ENCODE peak calls at places on chromosomes 16 and 17, in seven cellular contexts. G is IMR-90, T is H9, E is trophoblast cell, Z is mesendoderm, U is neuronal stem cell, S is mesenchymal stem cell. L is an unnamed sample.

GRCh38 chr16:5905935-5906334 is 808.3 kb upstream of the EEF2KMT start:
- DNase-seq in S (no peak), T (no peak), U (no peak), G (no peak), Z (peak), E (no peak), L (no peak)

GRCh38 chr16:54342966-54343365 is 56.4 kb upstream of the IRX3 start:
- DNase-seq in S (no peak), Z (no peak), U (no peak), T (no peak), E (peak), G (no peak), L (no peak)

GRCh38 chr16:2979669-2980226 is 498 bp downstream of the PKMYT1 start:
- DNase-seq in S (no peak), T (no peak), G (peak), U (no peak), E (no peak), Z (no peak), L (no peak)

GRCh38 chr17:48002208-48002919 is 31.5 kb downstream of the CDK5RAP3 start:
- DNase-seq in U (no peak), G (peak), Z (peak), S (peak), T (no peak), E (no peak), L (no peak)

GRCh38 chr17:80284631-80285030 is 24.0 kb downstream of the RNF213 start:
- DNase-seq in S (no peak), U (no peak), Z (peak), E (no peak), G (no peak), T (peak), L (no peak)

GRCh38 chr17:74779948-74780400 is 3.8 kb upstream of the NAT9 start:
- DNase-seq in G (no peak), T (no peak), U (no peak), E (no peak), Z (no peak), S (no peak), L (no peak)

GRCh38 chr17:38550661-38551060 is 55.1 kb downstream of the SRCIN1 start:
- DNase-seq in S (no peak), G (peak), E (peak), Z (no peak), U (no peak), T (no peak), L (no peak)

GRCh38 chr16:64250866-64251265 is 871.0 kb downstream of the CDH11 start:
- DNase-seq in E (no peak), G (peak), U (no peak), T (no peak), S (peak), Z (no peak), L (no peak)

GRCh38 chr17:20966869-20967268 is 75.9 kb downstream of the USP22 start:
- DNase-seq in U (no peak), E (no peak), Z (no peak), G (no peak), T (no peak), S (no peak), L (no peak)

GRCh38 chr17:385195-385835 is 32.7 kb upstream of the RPH3AL start:
- DNase-seq in G (no peak), E (no peak), U (peak), S (peak), T (peak), Z (peak), L (no peak)

GRCh38 chr17:7379134-7379533 is 1.8 kb upstream of the TNK1 start:
- DNase-seq in T (no peak), Z (no peak), E (no peak), G (no peak), S (no peak), U (no peak), L (no peak)

DNA sequence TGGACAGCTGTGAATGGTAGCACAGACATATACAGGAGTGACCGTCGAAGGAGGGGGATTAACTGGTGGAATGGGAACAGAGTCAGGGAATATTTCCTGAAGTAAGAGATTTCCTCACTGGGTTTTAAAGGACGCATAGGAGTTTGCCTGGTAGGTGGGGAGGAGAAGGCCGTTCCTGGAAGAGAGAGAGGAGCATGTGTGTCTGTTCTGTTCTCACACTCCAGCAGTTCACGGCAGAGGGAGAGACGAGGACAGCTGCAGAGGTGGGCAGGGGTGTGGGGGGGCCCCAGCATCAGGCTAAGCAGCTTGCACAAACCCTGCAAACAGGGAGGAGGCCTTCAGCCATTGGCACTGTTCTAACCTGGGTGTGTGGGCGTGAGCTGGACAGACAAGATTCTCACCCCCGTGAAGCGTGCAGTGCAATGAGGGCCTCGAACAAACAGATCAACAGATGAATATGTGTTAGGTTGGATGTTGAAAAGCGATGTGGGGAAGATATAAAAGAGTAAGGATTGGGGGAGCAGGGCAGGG is 85.3 kb upstream of the GSE1 start:
- DNase-seq in E (no peak), S (no peak), G (no peak), Z (no peak), T (no peak), U (no peak), L (no peak)
- H4K8ac ChIP-seq in E (no peak), S (no peak), G (no peak), Z (no peak), T (no peak), U (no peak), L (no peak)

GRCh38 chr16:15466131-15466530 is 31.7 kb downstream of the BMERB1 start:
- DNase-seq in S (no peak), G (no peak), Z (no peak), T (no peak), U (no peak), E (no peak), L (no peak)
- H4K8ac ChIP-seq in S (no peak), G (no peak), Z (no peak), T (no peak), U (no peak), E (no peak), L (no peak)

DNA sequence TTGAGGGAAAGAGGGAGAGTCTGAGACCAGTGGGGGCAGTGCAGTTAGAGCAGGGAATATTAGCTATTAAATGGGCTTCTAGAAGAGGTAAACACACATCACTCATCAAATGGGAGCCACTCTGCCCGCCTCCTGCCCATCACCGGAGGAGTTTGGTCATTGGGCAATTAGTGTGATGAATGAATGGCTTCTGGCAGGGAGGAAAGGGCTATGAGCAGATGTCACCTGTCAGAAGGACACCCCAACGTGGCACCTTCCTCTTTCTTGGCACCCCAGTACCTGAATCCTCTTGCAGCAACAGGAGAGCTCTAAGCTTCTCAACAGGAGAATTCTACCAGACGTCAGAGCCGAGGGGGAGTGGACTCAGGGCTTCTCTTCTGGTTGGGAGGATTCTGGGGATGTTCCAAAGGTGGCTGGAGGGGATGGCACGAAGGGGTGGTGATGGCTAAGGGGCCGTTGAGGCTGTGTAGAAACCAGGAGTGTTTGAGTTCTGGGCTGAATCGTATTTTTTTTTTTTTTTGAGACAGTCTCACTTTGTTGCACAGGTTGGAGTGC is 11.0 kb downstream of the C1QTNF1 start:
- DNase-seq in E (no peak), S (no peak), T (no peak), G (no peak), Z (no peak), U (no peak), L (no peak)
- H4K8ac ChIP-seq in E (no peak), S (no peak), T (no peak), G (no peak), Z (no peak), U (no peak), L (no peak)

GRCh38 chr17:76675648-76676047 is 32.1 kb upstream of the ST6GALNAC1 start:
- DNase-seq in U (no peak), G (no peak), T (no peak), Z (no peak), E (no peak), S (no peak), L (no peak)
- H4K8ac ChIP-seq in U (no peak), G (no peak), T (no peak), Z (no peak), E (no peak), S (no peak), L (no peak)

GRCh38 chr17:34163681-34164080 is 91.4 kb upstream of the CCL2 start:
- DNase-seq in S (no peak), G (peak), U (peak), Z (peak), E (no peak), T (peak), L (peak)
- H4K8ac ChIP-seq in S (no peak), G (no peak), U (no peak), Z (no peak), E (no peak), T (no peak), L (no peak)

DNA sequence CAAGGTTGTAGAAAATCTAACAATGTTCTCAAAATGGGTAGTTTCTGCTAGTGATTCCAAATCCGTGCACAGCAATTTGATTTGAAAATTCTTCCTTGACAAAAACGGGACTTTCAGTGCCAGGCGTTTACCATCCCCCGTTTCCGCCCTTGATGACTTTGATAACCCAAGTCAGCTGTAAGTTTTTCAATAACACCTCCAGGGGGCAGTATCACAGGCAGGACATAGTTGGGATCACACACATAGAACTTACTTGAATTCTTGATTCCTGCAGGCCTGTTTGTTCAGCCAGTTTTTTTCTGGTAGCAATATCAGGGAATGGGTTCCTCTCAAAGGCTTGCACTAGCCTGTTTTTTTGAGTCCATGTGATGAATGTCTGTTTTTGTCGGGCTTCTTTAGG is 5.6 kb downstream of the DUXB start:
- DNase-seq in T (no peak), G (no peak), E (no peak), U (no peak), Z (peak), S (no peak), L (no peak)
- H4K8ac ChIP-seq in T (no peak), G (no peak), E (no peak), U (no peak), Z (no peak), S (no peak), L (no peak)

DNA sequence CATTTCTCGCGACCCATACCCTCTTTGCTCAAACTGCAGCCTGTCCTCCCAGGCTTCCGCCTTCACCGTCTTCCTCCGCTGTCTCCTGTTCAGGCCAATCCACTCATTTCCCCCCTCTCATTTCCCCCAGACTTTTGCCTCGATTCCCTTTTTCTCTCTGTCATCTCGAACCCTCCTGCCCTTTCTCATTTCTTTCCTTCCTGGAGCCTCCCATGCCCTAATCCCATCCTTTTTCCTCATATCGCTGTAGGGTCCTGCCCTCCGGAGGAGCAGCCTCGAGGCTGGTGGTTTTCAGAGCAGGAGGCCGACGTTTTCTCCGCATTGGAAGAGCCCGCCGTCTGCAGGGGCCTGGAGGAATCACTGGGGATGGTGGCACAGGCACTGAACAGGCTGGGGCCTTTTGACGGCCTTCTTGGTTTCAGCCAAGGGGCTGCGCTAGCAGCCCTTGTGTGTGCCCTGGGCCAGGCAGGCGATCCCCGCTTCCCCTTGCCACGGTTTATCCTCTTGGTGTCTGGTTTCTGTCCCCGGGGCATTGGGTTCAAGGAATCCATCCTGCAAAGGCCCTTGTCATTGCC is 620 bp downstream of the OVCA2 start:
- DNase-seq in G (no peak), T (peak), E (no peak), S (peak), Z (peak), U (no peak), L (no peak)
- H4K8ac ChIP-seq in G (peak), T (no peak), E (peak), S (peak), Z (no peak), U (no peak), L (no peak)

GRCh38 chr16:84096447-84097005 is 20.2 kb downstream of the MBTPS1 start:
- DNase-seq in Z (no peak), T (no peak), U (no peak), G (no peak), E (no peak), S (no peak), L (no peak)

GRCh38 chr16:84093120-84093878 is 23.4 kb downstream of the MBTPS1 start:
- DNase-seq in U (no peak), E (no peak), S (no peak), Z (no peak), T (no peak), G (no peak), L (no peak)

GRCh38 chr16:84095466-84095865 is 21.3 kb downstream of the MBTPS1 start:
- DNase-seq in T (no peak), S (no peak), E (no peak), U (no peak), Z (no peak), G (no peak), L (no peak)

GRCh38 chr16:84091460-84091859 is 25.3 kb downstream of the MBTPS1 start:
- DNase-seq in S (no peak), U (no peak), Z (no peak), E (no peak), G (no peak), T (no peak), L (no peak)

DNA sequence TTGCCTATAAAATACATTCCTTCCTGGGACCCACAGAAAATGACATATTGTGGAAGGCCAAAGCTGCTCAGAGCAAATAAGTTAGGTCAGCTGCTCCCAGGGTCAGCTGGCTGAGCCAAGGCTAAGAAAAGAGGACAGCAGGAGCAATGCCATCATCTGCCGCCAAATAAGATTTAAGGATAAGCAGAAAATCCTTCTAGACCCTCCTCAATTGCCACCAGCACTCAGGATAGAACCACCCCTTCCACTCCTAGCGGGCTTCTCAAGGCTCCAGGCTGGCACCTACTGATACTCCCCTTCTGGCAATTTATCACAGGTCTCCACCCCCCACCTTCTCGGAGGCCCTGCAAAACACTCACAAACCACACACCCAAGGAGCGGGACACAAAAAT is 22.9 kb downstream of the MBTPS1 start:
- DNase-seq in S (no peak), E (no peak), T (no peak), Z (no peak), G (no peak), U (no peak), L (no peak)
- H4K8ac ChIP-seq in S (no peak), E (no peak), T (no peak), Z (no peak), G (no peak), U (no peak), L (no peak)